ENCODE peak calls at places on chromosome 16, in seven cellular contexts. O, Q, N, D, U, M and Z are unnamed samples.

GRCh38 chr16:11361751-11362742 is 16.8 kb downstream of the RMI2 start:
- DNase-seq in D (no peak), O (no peak), Q (no peak), U (no peak), M (peak), N (no peak), Z (no peak)

GRCh38 chr16:83808573-83809014 is 816 bp downstream of the HSBP1 start:
- DNase-seq in O (no peak), U (no peak), N (no peak), M (no peak), D (no peak), Q (no peak), Z (peak)

GRCh38 chr16:56246051-56246817 is 54.9 kb downstream of the GNAO1 start:
- DNase-seq in U (no peak), N (no peak), M (no peak), Q (no peak), D (no peak), O (no peak), Z (no peak)

GRCh38 chr16:88264641-88265285 is 118.0 kb upstream of the ZNF469 start:
- DNase-seq in D (peak), Q (peak), N (peak), U (peak), O (peak), M (peak), Z (peak)

GRCh38 chr16:30944352-30944751 is 4.5 kb upstream of the ORAI3 start:
- DNase-seq in U (no peak), O (no peak), N (no peak), M (no peak), Q (no peak), D (no peak), Z (no peak)

GRCh38 chr16:21277927-21278706 is at the start of gene CRYM:
- DNase-seq in M (peak), U (peak), Q (peak), O (peak), N (peak), D (peak), Z (peak)

GRCh38 chr16:19287241-19287640 is 1.7 kb downstream of the CLEC19A start:
- DNase-seq in Q (no peak), D (no peak), O (no peak), U (no peak), M (no peak), N (no peak), Z (no peak)

GRCh38 chr16:84199861-84200260 is 8.9 kb downstream of the ADAD2 start:
- DNase-seq in N (no peak), D (no peak), M (no peak), O (no peak), Q (no peak), U (no peak), Z (no peak)

GRCh38 chr16:46649571-46649970 is 28.4 kb upstream of the SHCBP1 start:
- DNase-seq in U (peak), N (peak), O (no peak), Q (no peak), M (no peak), D (no peak), Z (no peak)

GRCh38 chr16:23482778-23483177 is 27.5 kb downstream of the GGA2 start:
- DNase-seq in N (no peak), O (no peak), Q (no peak), M (no peak), D (no peak), U (no peak), Z (no peak)

GRCh38 chr16:87317766-87318121 is 552 bp upstream of the C16orf95 start:
- DNase-seq in N (peak), O (peak), Q (peak), U (peak), M (no peak), D (peak), Z (peak)

GRCh38 chr16:81532491-81533174 is 88.0 kb downstream of the CMIP start:
- DNase-seq in U (peak), D (no peak), N (peak), M (no peak), O (peak), Q (no peak), Z (no peak)

GRCh38 chr16:86708431-86708830 is 130.1 kb downstream of the FOXL1 start:
- DNase-seq in D (no peak), M (no peak), O (no peak), Q (no peak), N (no peak), U (no peak), Z (no peak)

GRCh38 chr16:64892843-64893242 is 229.0 kb downstream of the CDH11 start:
- DNase-seq in M (no peak), N (no peak), O (no peak), Q (no peak), D (no peak), U (no peak), Z (no peak)

GRCh38 chr16:47142469-47143328 is 1.0 kb downstream of the NETO2 start:
- DNase-seq in Q (no peak), M (peak), N (peak), U (peak), D (peak), O (peak), Z (peak)

GRCh38 chr16:30533146-30533522 is 1.5 kb downstream of the ZNF747 start:
- DNase-seq in U (peak), O (no peak), Q (no peak), N (no peak), M (no peak), D (no peak), Z (no peak)

GRCh38 chr16:15754821-15755534 is 101.8 kb downstream of the MYH11 start:
- DNase-seq in Q (no peak), D (no peak), M (no peak), O (no peak), U (no peak), N (no peak), Z (no peak)

GRCh38 chr16:290681-291405 is 7.9 kb downstream of the PDIA2 start:
- DNase-seq in O (no peak), D (no peak), N (no peak), Q (no peak), M (no peak), U (no peak), Z (no peak)

GRCh38 chr16:86529160-86529559 is 18.8 kb downstream of the FOXF1 start:
- DNase-seq in U (no peak), D (no peak), Q (no peak), M (no peak), O (no peak), N (no peak), Z (no peak)

GRCh38 chr16:79089735-79090284 is 510.7 kb downstream of the MAF start:
- DNase-seq in M (peak), U (no peak), Q (no peak), D (peak), N (peak), O (no peak), Z (no peak)

DNA sequence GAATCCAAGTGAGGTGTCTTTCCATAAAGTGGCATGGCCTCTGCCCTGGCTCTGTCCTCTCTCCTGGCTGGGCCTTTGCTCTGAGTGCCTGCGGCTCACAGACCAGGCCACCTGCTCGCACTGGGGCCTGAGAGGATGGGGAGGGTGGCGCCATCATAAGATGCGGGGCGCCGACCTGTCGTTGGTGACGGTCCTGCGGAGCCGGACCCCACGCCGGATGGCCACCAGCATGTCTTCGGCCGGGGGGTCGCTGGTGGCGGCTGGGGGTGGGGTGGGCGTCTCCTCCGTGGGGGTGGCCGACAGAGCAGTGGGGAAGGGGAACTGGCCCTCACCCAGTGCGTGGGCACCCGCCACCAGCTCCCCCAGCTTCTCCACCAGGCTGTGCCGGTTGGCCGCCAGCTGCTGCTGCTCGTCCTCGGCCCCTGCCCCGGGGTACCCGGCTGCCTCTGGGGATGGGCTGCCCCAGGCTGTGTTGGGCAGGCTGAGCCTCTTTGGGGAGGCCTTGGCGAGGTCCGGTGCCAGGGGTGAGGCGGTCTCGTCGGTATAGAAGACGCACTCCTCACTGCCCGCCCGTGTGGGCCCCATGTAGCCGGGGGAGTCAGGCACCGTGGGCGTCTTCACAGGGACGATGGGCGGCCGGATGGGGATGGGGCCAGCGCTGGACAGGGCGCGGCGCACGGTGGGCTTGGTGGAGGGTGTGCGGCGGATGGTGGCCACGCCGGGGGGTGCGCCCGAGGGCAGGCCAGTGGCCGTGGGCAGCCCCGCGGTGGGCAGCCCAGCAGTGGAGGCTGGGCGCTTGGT is 17.4 kb downstream of the IL34 start:
- DNase-seq in U (no peak), O (no peak), D (no peak), N (no peak), M (no peak), Q (no peak), Z (no peak)
- TF ChIP-seq POLR2A in U (no peak), O (no peak), D (no peak), N (no peak), M (no peak), Q (no peak), Z (no peak)

GRCh38 chr16:3401719-3402397 is 843 bp downstream of the ZNF174 start:
- DNase-seq in D (no peak), M (no peak), U (no peak), O (peak), Q (no peak), N (no peak), Z (no peak)

GRCh38 chr16:3400446-3400778 is 392 bp downstream of the ZSCAN32 start:
- DNase-seq in D (no peak), N (no peak), Q (no peak), M (no peak), O (no peak), U (no peak), Z (no peak)

DNA sequence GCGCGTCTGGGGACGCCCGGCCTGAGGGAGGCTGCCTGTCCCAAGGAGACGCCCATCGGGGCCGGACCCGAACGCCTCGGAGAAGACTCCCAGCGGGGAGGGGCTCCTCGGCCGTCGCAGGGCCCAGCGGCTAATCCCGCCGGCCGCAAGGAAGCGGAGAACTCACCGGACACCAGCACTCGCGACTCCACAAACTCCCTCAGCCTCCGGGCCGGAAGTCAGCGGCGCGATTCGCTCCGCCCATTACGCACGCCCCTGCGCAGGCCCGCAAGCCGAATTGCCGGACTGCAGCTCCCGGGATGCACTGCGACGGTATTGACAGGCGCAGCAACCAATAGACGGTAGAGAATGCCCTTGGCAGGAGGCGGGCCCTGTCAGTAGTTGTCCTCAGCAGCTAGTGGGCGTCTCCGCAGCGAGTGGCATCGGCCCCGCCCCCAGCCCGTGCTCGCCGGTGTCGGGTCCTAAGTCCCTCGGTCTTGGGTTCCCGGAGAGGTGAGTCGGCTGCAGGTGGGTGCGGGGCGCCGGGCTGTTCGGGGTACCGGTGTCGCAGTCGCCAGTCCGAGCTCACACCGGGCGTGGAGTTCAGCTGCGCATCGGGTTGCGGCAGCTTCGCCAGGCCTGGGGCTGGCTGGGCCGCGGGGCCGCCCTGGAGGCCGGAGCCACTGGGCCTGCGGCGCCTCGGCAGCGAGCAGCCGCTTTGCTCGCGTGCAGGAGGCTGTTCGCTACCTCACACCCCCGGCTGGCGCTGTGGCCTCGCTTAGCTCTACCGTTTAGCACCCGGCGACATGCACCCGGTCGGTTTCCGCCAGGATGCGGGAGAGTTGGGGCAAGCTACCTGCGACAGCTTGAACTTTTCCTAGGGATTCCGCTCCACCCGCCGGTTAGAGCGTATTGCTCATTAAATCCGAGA is at the start of the genes ZNF174 and ZSCAN32:
- DNase-seq in N (peak), Q (peak), O (peak), M (peak), D (peak), U (peak), Z (peak)
- TF ChIP-seq POLR2A in N (peak), Q (peak), O (peak), M (peak), D (peak), U (peak), Z (peak)

DNA sequence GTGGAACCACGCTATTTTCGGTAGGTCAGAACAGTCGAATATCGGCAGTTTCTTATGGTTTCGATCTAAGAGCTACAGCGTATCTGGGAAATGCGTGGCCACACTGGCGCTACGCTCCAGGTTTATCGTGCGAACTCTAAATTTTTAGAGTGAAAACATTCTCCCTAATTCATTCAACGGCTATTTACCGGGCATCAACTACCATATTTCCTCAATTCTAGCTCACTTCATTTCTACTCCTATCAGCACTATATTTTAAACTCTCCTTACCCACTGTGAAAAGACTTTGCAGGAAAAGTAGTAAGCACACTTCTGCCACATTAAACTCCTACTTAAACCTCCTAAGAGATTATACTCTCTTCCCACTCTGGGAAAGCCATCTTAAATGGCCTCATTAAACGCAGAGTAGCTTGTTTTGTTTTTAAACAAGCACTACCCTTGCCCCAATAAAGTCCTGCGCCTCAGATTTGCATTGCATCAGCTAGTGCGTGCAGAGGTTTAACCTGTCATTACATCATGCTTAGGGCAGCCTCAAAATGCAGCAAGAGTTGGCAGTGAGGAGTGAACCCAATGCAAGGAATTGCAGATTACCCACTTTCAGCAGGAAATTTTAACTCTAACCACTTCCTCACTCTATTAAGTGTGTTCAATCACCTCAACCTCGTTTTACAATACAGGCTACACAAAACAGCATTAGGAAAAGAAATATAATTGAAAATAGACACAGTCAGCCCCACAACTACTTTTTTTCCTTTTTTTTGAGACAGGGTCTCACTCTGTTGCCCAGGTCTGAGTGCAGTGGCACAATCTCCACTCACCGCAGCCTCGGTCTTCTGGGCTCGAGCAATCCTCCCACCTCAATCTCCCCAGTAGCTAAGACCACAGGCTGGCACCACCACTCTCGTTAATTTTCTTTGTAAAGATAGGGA is 18.8 kb downstream of the SIAH1 start:
- DNase-seq in U (peak), O (peak), D (no peak), Q (no peak), M (peak), N (peak), Z (peak)
- TF ChIP-seq POLR2A in U (no peak), O (no peak), D (no peak), Q (no peak), M (no peak), N (no peak), Z (no peak)

GRCh38 chr16:54093281-54093680 is 193.3 kb downstream of the IRX3 start:
- DNase-seq in N (no peak), U (no peak), O (no peak), Q (no peak), D (no peak), M (no peak), Z (no peak)
- TF ChIP-seq POLR2A in N (no peak), U (no peak), O (no peak), Q (no peak), D (no peak), M (no peak), Z (no peak)

DNA sequence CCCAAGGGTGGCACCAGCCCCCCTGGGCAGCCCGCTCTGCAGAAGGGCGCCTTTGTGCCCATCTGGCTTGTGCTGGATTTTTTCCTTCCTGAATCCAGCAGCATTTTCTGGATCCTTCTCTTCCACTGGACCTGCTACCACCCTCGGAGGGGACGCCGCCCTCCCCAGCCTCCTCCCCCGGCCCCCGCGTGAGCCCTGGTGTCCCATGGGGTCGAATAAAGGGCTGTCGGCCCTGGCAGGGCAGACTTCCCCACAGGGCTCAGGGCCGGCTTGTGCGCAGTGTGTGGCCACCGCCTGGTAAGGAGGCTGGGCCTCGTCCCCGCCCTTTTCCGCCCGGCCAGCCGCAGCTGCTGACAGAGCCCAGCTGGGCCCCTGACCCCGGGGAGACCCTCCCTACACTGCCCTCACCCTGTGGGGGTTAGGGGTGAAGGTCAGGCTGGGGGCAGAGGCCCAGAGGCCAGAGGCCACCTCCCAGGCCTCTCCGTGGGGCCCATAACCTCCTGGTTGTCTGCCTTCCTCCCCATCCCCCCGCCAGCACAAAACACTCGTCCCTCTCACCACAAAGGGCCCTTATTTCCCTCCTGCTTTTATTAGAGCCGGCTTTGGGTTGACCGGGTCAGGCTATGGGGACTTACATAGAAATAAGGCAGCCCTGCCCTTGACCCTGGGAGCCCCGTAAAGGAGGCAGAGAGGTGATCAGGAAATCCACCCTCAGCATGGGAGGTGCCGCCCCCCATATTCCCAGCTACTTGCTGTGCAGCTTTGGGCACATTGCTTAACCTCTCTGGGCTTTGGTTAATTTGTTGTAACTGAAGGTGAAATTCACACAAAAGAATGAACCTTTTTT is 179.3 kb upstream of the CIBAR2 start:
- DNase-seq in N (peak), M (no peak), U (no peak), Q (no peak), O (no peak), D (no peak), Z (peak)
- TF ChIP-seq POLR2A in N (no peak), M (no peak), U (no peak), Q (no peak), O (no peak), D (no peak), Z (no peak)

DNA sequence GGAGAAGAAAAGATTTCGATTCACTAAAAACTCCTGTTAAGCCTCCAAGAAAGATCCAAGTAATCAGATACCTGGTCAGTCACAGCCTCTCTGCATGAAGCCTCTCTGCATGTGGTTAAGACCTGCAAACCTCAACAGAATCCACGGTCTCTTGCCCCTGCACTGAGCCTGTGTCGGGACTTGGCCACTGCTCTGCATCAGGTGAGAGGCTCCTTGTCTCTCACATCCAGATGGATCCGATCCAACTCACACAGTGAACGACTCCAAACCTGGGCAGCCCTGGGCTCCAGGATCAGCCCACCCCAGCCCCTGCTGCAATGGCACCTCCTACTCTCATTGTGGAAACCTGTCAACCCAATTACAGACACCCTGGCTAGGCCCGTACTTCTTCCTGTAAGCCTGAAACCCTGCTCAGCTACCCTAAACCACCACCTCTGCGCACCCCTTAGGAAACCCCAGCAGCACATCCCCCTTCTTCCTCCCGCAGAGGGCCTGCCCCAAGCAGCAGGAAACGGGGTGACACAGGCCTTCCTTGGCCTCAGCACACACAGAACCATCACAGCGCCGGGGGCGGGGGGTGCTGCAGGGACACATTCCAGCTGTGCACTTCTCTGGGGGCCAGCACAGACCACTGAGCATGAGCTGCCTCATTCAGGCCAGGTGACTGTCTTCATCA is 129.5 kb downstream of the ANKRD11 start:
- DNase-seq in M (peak), N (peak), D (no peak), O (no peak), U (peak), Q (no peak), Z (no peak)
- TF ChIP-seq POLR2A in M (no peak), N (no peak), D (no peak), O (no peak), U (no peak), Q (no peak), Z (no peak)